ENCODE peak calls at places on chromosomes 1 and 21, in six cellular contexts. V is ovary; E is lung; I is A549; O is PC-9; Z is CD4-positive, alpha-beta T cell. K is an unnamed sample.

GRCh38 chr1:155320661-155321576 is at the start of gene RUSC1:
- DNase-seq in V (peak), E (peak), I (no peak), O (no peak), Z (peak), K (peak)

GRCh38 chr1:50424045-50424939 is 1.0 kb upstream of the DMRTA2 start:
- DNase-seq in V (no peak), E (no peak), I (no peak), O (no peak), Z (no peak), K (no peak)

GRCh38 chr21:36719614-36720013 is 20.7 kb downstream of the SIM2 start:
- DNase-seq in V (no peak), E (no peak), I (no peak), O (no peak), Z (no peak), K (no peak)

GRCh38 chr1:167628754-167629515 is 1.1 kb upstream of the RCSD1 start:
- DNase-seq in V (no peak), E (no peak), I (no peak), O (no peak), Z (no peak), K (no peak)

GRCh38 chr21:44694776-44695175 is 2.2 kb upstream of the KRTAP10-12 start:
- DNase-seq in V (no peak), E (peak), I (no peak), O (no peak), Z (no peak), K (no peak)

GRCh38 chr1:207027221-207027777 is 5.3 kb downstream of the C1orf116 start:
- DNase-seq in V (no peak), E (no peak), I (peak), O (peak), Z (no peak), K (no peak)

GRCh38 chr1:68479501-68479900 is 17.4 kb downstream of the DEPDC1 start:
- DNase-seq in V (no peak), E (no peak), I (no peak), O (no peak), Z (no peak), K (no peak)

GRCh38 chr1:157274698-157275534 is 136.7 kb upstream of the ETV3 start:
- DNase-seq in V (no peak), E (no peak), I (peak), O (no peak), Z (no peak), K (no peak)

GRCh38 chr1:216193839-216194443 is 229.3 kb downstream of the USH2A start:
- DNase-seq in V (no peak), E (no peak), I (no peak), O (no peak), Z (no peak), K (no peak)

GRCh38 chr21:15751561-15751960 is 21.8 kb downstream of the USP25 start:
- DNase-seq in V (no peak), E (no peak), I (no peak), O (no peak), Z (no peak), K (no peak)

GRCh38 chr21:15751037-15751436 is 21.3 kb downstream of the USP25 start:
- DNase-seq in V (no peak), E (no peak), I (no peak), O (no peak), Z (no peak), K (no peak)

GRCh38 chr21:15755125-15755524 is 25.3 kb downstream of the USP25 start:
- DNase-seq in V (no peak), E (no peak), I (no peak), O (no peak), Z (no peak), K (no peak)

GRCh38 chr21:15752763-15753407 is 23.1 kb downstream of the USP25 start:
- DNase-seq in V (no peak), E (no peak), I (no peak), O (no peak), Z (no peak), K (no peak)

GRCh38 chr21:15754640-15755039 is 24.9 kb downstream of the USP25 start:
- DNase-seq in V (no peak), E (no peak), I (peak), O (no peak), Z (no peak), K (no peak)
- H3K27ac ChIP-seq in V (no peak), E (no peak), I (peak), O (no peak), Z (no peak), K (no peak)

GRCh38 chr1:153968400-153968799 is 698 bp downstream of the CREB3L4 start:
- DNase-seq in V (no peak), E (no peak), I (no peak), O (no peak), Z (no peak), K (no peak)

GRCh38 chr1:153967109-153967999 is at the start of gene CREB3L4:
- DNase-seq in V (peak), E (peak), I (peak), O (peak), Z (peak), K (peak)

GRCh38 chr1:153968000-153968363 is 280 bp downstream of the CREB3L4 start:
- DNase-seq in V (peak), E (peak), I (no peak), O (peak), Z (no peak), K (no peak)

GRCh38 chr1:153970346-153970745 is 2.6 kb downstream of the CREB3L4 start:
- DNase-seq in V (no peak), E (no peak), I (no peak), O (no peak), Z (no peak), K (no peak)

GRCh38 chr1:153968972-153969371 is 1.3 kb downstream of the CREB3L4 start:
- DNase-seq in V (no peak), E (no peak), I (no peak), O (no peak), Z (no peak), K (no peak)
- H3K27ac ChIP-seq in V (no peak), E (no peak), I (no peak), O (no peak), Z (no peak), K (no peak)

DNA sequence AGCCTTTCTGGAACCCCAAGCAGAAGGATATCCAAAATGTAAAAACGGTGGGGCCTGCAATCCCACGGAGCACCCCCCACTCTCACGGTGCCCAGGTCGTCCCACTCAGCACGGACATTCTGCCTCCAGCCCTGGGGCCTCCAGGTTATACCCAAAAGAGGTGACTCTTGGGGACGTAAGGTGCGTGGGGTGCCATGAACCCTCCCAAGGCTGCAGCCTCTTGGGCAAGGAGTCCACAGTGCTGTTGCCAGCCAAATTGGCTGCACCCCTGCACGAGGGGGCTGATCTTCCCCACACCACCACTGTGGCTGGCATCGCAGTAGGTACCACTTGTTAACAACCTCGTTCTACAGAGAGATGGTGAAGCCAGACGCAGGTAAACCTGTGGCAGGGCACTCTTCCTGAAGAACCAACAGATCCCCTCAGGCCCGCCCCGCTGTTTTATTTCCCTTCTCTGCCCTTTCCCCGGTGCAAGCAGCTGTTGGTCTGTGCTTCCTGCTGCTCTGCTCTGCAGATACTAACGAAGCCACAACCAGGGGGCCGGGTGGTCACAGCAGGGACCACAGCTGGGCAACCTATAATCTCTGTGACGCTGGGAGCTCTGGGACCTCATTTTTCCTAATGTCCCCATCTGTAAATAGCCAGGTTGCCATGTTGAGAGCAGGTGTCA is 8.7 kb downstream of the TFF3 start:
- DNase-seq in V (no peak), E (no peak), I (no peak), O (no peak), Z (no peak), K (no peak)
- H3K27ac ChIP-seq in V (no peak), E (no peak), I (no peak), O (no peak), Z (no peak), K (no peak)

DNA sequence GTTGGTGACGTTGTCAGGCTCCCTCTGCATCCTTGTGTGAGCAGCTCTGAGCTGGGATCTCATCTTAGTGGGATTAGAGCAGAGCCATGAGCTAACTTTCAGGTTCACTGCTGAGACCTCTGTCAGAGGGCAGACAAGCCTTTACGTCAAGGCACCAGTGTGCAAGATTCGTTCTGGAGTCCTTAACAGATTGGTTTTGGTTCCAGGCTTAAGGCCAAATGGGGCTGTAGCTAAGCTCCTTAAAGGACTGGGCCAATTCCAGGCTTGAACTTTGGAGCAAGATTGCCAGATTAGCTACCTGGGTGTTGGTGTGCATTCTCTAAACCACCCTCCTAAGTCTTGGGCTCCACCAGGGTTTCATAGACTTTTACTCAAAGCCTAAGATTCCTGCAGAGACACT is 52.6 kb upstream of the PDC start:
- DNase-seq in V (no peak), E (no peak), I (no peak), O (no peak), Z (no peak), K (no peak)
- H3K27ac ChIP-seq in V (no peak), E (no peak), I (no peak), O (no peak), Z (no peak), K (no peak)

K was measured in substantia nigra.